ENCODE peak calls at places on chromosomes 2 and 18, in nine cellular contexts. M is nucleus accumbens; Y is epithelial cell of esophagus; S is ecto neural progenitor cell; Q is cardiac septum; O is effector memory CD8-positive, alpha-beta T cell; I is cortex of kidney; G is brain pericyte; K is HT1080. P is an unnamed sample.
A peak's percentile ranks its signal among the peaks of the same experiment; 100 is the strongest.

GRCh38 chr2:2101924-2102323 is 229.2 kb downstream of the MYT1L start:
- DNase-seq in Q (no peak), Y (no peak), S (no peak), I (no peak), M (no peak), K (no peak), O (no peak), G (no peak), P (no peak)

GRCh38 chr18:9779630-9780029 is 71.5 kb downstream of the RAB31 start:
- DNase-seq in I (no peak), S (no peak), G (no peak), O (no peak), M (no peak), K (peak; percentile 13), Y (peak; percentile 85), Q (no peak), P (no peak)

GRCh38 chr18:74499633-74500032 is 3.5 kb downstream of the CNDP2 start:
- DNase-seq in Y (peak; percentile 82), I (no peak), K (peak; percentile 85), G (no peak), O (peak; percentile 16), Q (peak; percentile 93), S (no peak), M (no peak), P (no peak)

GRCh38 chr2:225738735-225739134 is 339.2 kb downstream of the NYAP2 start:
- DNase-seq in M (no peak), S (no peak), G (no peak), Q (no peak), Y (no peak), I (no peak), K (no peak), O (no peak), P (no peak)

GRCh38 chr2:165793779-165794519 is at the start of gene GALNT3:
- DNase-seq in Y (peak; percentile 97), Q (peak; percentile 78), M (no peak), I (no peak), G (no peak), O (peak; percentile 10), S (peak; percentile 75), K (no peak), P (no peak)

GRCh38 chr2:176098366-176099158 is 1.0 kb upstream of the HOXD12 start:
- DNase-seq in S (no peak), O (no peak), M (no peak), I (no peak), Y (no peak), Q (no peak), K (no peak), G (no peak), P (no peak)

GRCh38 chr2:108906403-108907077 is 82.5 kb downstream of the EDAR start:
- DNase-seq in Y (no peak), Q (no peak), M (no peak), G (no peak), O (no peak), I (no peak), S (peak; percentile 49), K (no peak), P (no peak)

GRCh38 chr2:26184555-26185303 is 11.8 kb downstream of the GAREM2 start:
- DNase-seq in Q (peak; percentile 94), S (peak; percentile 89), M (no peak), G (peak; percentile 40), I (no peak), O (peak; percentile 80), K (no peak), Y (peak; percentile 76), P (peak; percentile 46)

GRCh38 chr2:133765693-133766092 is 197.4 kb upstream of the NCKAP5 start:
- DNase-seq in S (no peak), Y (no peak), G (no peak), Q (no peak), M (no peak), O (no peak), I (no peak), K (no peak), P (peak; percentile 53)

GRCh38 chr2:65045651-65046050 is 10.6 kb upstream of the CEP68 start:
- DNase-seq in Q (no peak), S (peak; percentile 80), I (no peak), K (peak; percentile 61), O (no peak), Y (no peak), G (peak; percentile 36), M (no peak), P (no peak)

GRCh38 chr2:64876137-64876647 is 113.0 kb upstream of the SLC1A4 start:
- DNase-seq in G (no peak), I (no peak), Y (peak; percentile 96), M (no peak), S (peak; percentile 73), K (peak; percentile 93), O (no peak), Q (no peak), P (no peak)

GRCh38 chr2:61135510-61135909 is 26.5 kb upstream of the C2orf74 start:
- DNase-seq in S (no peak), I (no peak), Q (no peak), M (no peak), K (peak; percentile 47), O (no peak), Y (peak; percentile 22), G (no peak), P (peak; percentile 17)

GRCh38 chr2:100767224-100767653 is 52.7 kb upstream of the NPAS2 start:
- DNase-seq in S (no peak), M (no peak), G (no peak), I (no peak), Q (no peak), O (no peak), Y (peak; percentile 58), K (peak; percentile 95), P (no peak)